ENCODE peak calls at places on chromosomes 3 and 15, in five cellular contexts. L is lower leg skin, R is NB4, O is body of pancreas, D is heart left ventricle. S is an unnamed sample.

GRCh38 chr15:64314456-64314855 is 41.5 kb downstream of the CSNK1G1 start:
- DNase-seq in L (no peak), R (no peak), O (no peak), D (no peak), S (no peak)

GRCh38 chr15:93312891-93313486 is 224.0 kb upstream of the RGMA start:
- DNase-seq in L (peak; percentile 57), R (no peak), O (no peak), D (no peak), S (no peak)

GRCh38 chr15:66723826-66724731 is 22.0 kb downstream of the SMAD6 start:
- DNase-seq in L (no peak), R (no peak), O (no peak), D (no peak), S (no peak)

GRCh38 chr3:2061360-2061759 is 37.3 kb upstream of the CNTN4 start:
- DNase-seq in L (no peak), R (no peak), O (no peak), D (no peak), S (no peak)

GRCh38 chr15:84953136-84953535 is 28.5 kb upstream of the PDE8A start:
- DNase-seq in L (no peak), R (no peak), O (no peak), D (no peak), S (no peak)

GRCh38 chr15:33064878-33065277 is 129.6 kb downstream of the FMN1 start:
- DNase-seq in L (no peak), R (no peak), O (no peak), D (no peak), S (no peak)

GRCh38 chr3:111227216-111227615 is 155.6 kb downstream of the NECTIN3 start:
- DNase-seq in L (no peak), R (no peak), O (no peak), D (no peak), S (no peak)

GRCh38 chr3:50610992-50611463 is 546 bp downstream of the CISH start:
- DNase-seq in L (no peak), R (no peak), O (no peak), D (no peak), S (no peak)

GRCh38 chr3:12681586-12682371 is 17.9 kb upstream of the RAF1 start:
- DNase-seq in L (no peak), R (peak; percentile 93), O (no peak), D (peak; percentile 34), S (no peak)

GRCh38 chr3:55156851-55157650 is 229.2 kb upstream of the LRTM1 start:
- DNase-seq in L (no peak), R (no peak), O (no peak), D (no peak), S (no peak)

DNA sequence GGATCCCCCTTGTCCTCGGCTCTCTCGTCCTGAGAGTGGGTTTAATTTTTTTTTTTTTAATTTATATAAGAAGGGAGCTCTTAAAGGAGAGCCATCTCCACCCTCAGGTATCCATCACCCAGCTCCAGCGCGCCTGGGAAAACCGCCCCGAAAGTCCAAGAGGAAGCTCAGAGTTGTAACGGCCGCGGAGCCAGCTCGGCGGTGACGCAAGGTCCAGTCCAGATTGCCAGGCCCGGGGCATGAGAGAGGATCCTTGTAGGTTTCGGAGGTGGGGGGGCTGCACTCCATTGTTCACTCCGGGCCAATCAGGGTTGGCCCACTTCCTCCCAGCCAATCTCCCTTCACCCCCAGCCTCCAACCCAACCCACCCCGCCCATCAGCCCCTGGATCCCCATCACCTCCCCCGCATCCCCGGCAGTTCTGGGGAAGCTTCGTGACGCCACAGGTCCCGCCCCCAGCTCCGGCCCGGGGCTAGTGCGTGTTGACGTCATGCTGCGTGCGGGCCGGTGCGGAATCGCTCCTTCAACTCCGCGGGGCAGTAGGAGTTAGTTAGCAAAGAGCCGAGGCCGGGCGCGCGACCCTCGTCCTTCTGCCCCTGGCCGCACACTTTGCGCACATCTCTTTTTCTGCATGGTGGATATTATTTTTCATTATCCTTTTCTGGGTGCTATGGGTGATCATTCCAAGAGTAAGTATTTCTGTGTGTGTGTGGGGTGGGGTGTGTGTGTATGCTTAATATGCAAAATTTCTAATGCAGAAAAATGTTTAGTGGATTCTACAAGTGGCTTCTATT is at the start of gene ISL2:
- DNase-seq in L (peak; percentile 92), R (peak; percentile 99), O (peak; percentile 32), D (no peak), S (peak; percentile 94)
- TF ChIP-seq POLR2A in L (no peak), R (peak; percentile 90), O (no peak), D (no peak), S (peak; percentile 90)

GRCh38 chr3:17518189-17519059 is 224.0 kb downstream of the TBC1D5 start:
- DNase-seq in L (no peak), R (no peak), O (no peak), D (no peak), S (no peak)
- TF ChIP-seq POLR2A in L (no peak), R (no peak), O (no peak), D (no peak), S (no peak)

GRCh38 chr15:38823272-38823671 is 258.7 kb upstream of the RASGRP1 start:
- DNase-seq in L (no peak), R (no peak), O (no peak), D (no peak), S (no peak)

GRCh38 chr15:38826880-38827279 is 262.3 kb upstream of the RASGRP1 start:
- DNase-seq in L (no peak), R (no peak), O (no peak), D (no peak), S (no peak)

GRCh38 chr15:38824719-38825118 is 260.1 kb upstream of the RASGRP1 start:
- DNase-seq in L (no peak), R (no peak), O (no peak), D (no peak), S (no peak)

GRCh38 chr15:38828031-38828532 is 263.5 kb upstream of the RASGRP1 start:
- DNase-seq in L (no peak), R (no peak), O (no peak), D (no peak), S (no peak)

GRCh38 chr15:38829086-38829485 is 264.5 kb upstream of the RASGRP1 start:
- DNase-seq in L (no peak), R (no peak), O (no peak), D (no peak), S (no peak)
- TF ChIP-seq POLR2A in L (no peak), R (no peak), O (no peak), D (no peak), S (no peak)

DNA sequence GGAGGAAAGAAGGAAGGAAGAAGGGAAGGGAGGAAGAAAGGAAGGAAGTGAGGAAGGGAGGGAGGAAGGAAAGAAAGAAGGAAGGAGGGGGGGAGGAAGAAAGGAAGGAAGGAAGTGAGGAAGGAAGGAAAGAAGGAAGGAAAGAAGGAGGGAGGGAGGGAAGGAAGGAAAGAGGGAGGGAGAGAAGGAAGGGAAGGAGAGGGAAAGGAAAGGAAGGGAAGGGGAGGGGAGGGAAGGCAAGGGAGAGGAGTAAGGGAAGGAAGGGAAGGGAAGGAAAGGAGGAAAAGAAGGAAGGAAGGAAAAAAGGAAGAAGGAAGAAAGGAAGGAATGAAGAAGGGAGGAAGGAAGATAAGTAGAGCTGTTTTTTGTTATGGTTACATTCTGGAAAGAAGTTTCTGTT is 141.2 kb downstream of the LRRC3B start:
- DNase-seq in L (no peak), R (no peak), O (no peak), D (no peak), S (no peak)
- TF ChIP-seq POLR2A in L (no peak), R (no peak), O (no peak), D (no peak), S (no peak)

GRCh38 chr3:183094711-183095110 is 4.6 kb downstream of the MCCC1 start:
- DNase-seq in L (no peak), R (no peak), O (peak; percentile 52), D (no peak), S (no peak)

GRCh38 chr3:183098538-183099025 is 714 bp downstream of the MCCC1 start:
- DNase-seq in L (no peak), R (no peak), O (no peak), D (no peak), S (peak; percentile 12)

GRCh38 chr3:183100376-183100775 is 1.1 kb upstream of the MCCC1 start:
- DNase-seq in L (no peak), R (no peak), O (peak; percentile 44), D (no peak), S (no peak)

GRCh38 chr3:183099838-183100204 is 525 bp upstream of the MCCC1 start:
- DNase-seq in L (no peak), R (no peak), O (no peak), D (no peak), S (no peak)

GRCh38 chr3:183099026-183099837 is at the start of gene MCCC1:
- DNase-seq in L (peak; percentile 100), R (peak; percentile 99), O (peak; percentile 99), D (peak; percentile 98), S (peak; percentile 99)
- TF ChIP-seq POLR2A in L (no peak), R (peak; percentile 62), O (peak; percentile 99), D (peak; percentile 66), S (peak; percentile 78)

GRCh38 chr3:45225465-45226205 is 452 bp downstream of the TMEM158 start:
- DNase-seq in L (no peak), R (peak; percentile 68), O (no peak), D (no peak), S (no peak)

GRCh38 chr3:45227131-45227819 is 1.2 kb upstream of the TMEM158 start:
- DNase-seq in L (no peak), R (no peak), O (no peak), D (no peak), S (no peak)

GRCh38 chr3:45227946-45228345 is 1.9 kb upstream of the TMEM158 start:
- DNase-seq in L (no peak), R (no peak), O (no peak), D (no peak), S (no peak)

GRCh38 chr3:45224824-45225464 is 1.1 kb downstream of the TMEM158 start:
- DNase-seq in L (peak; percentile 91), R (peak; percentile 84), O (peak; percentile 67), D (peak; percentile 55), S (peak; percentile 56)

GRCh38 chr3:45226206-45226915 is at the start of gene TMEM158:
- DNase-seq in L (peak; percentile 95), R (peak; percentile 85), O (peak; percentile 73), D (peak; percentile 80), S (peak; percentile 95)
- TF ChIP-seq POLR2A in L (no peak), R (peak; percentile 59), O (no peak), D (no peak), S (peak; percentile 38)

DNA sequence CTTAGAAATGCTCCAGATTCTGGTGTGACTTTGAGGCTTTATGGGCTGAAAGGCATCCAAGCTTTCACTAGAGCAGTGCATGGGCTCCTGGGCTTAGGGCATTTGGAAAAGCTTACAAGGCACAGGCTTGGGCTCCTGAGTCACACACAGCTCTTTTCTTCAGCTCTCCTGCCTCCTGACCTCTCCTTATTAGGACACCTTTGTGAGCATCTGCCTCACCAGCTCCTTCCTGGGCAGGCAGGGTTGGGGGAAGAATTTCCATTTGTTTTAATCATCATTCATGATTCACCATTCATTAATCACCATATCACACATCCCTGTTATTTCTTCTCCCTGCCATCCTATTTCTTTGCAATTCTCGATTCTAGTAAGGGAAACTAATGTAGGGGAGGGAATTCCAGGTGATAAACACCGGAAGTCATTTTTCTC is 22.3 kb downstream of the CDCP1 start:
- DNase-seq in L (no peak), R (no peak), O (no peak), D (no peak), S (no peak)
- TF ChIP-seq POLR2A in L (no peak), R (no peak), O (no peak), D (no peak), S (no peak)

DNA sequence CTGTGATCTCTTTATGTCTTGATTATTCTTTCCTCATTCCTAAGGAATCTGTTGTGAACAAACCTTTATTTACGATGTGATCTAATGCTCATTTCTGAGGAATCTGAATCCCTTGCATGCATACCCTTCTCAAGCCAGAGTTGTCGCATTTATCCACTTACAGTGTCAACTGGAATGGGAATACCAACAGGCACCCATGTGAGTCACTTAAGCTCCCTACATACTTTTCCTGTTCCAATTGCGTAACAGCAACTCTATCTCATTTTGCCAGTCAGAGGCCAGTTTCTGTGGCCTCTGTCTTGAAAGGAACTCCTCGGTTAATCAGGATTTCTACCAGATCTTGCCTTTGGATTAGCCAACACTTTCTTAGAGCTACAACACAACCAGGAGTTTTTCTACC is 66.7 kb upstream of the BCHE start:
- DNase-seq in L (no peak), R (no peak), O (no peak), D (no peak), S (no peak)
- TF ChIP-seq POLR2A in L (no peak), R (no peak), O (no peak), D (no peak), S (no peak)